ENCODE peak calls at places on chromosomes 13 and 19, in seven cellular contexts. Z is heart right ventricle, V is astrocyte, H is HFF-Myc, U is foreskin fibroblast, J is dorsolateral prefrontal cortex, I is H9. L is an unnamed sample.

GRCh38 chr13:36417328-36417727 is 15.0 kb upstream of the CCNA1 start:
- DNase-seq in V (no peak), U (no peak), H (no peak), J (no peak), Z (no peak), I (no peak), L (no peak)

GRCh38 chr19:1042689-1043511 is 3.0 kb downstream of the ABCA7 start:
- DNase-seq in V (no peak), I (peak; percentile 26), H (no peak), Z (no peak), J (no peak), U (no peak), L (no peak)

GRCh38 chr19:54458648-54459281 is 4.8 kb downstream of the LENG9 start:
- DNase-seq in H (no peak), V (no peak), I (no peak), Z (no peak), U (no peak), J (no peak), L (no peak)

GRCh38 chr19:36772341-36773222 is at the start of gene ZNF850:
- DNase-seq in H (peak; percentile 81), I (peak; percentile 94), Z (peak; percentile 96), V (peak; percentile 92), U (peak; percentile 92), J (peak; percentile 96), L (peak; percentile 89)

GRCh38 chr13:33388254-33388998 is 102.9 kb upstream of the STARD13 start:
- DNase-seq in J (no peak), Z (no peak), U (no peak), H (no peak), I (no peak), V (no peak), L (no peak)

GRCh38 chr13:109028626-109029025 is 399.2 kb downstream of the MYO16 start:
- DNase-seq in Z (no peak), J (no peak), H (no peak), I (no peak), V (peak; percentile 58), U (no peak), L (no peak)

GRCh38 chr19:10237702-10238101 is 6.6 kb upstream of the S1PR2 start:
- DNase-seq in Z (no peak), U (no peak), H (no peak), J (no peak), V (no peak), I (no peak), L (no peak)

GRCh38 chr13:29582171-29582570 is 13.3 kb downstream of the SLC7A1 start:
- DNase-seq in V (no peak), U (no peak), H (no peak), J (no peak), I (no peak), Z (peak; percentile 58), L (no peak)

GRCh38 chr19:32458500-32459123 is 53.0 kb downstream of the DPY19L3 start:
- DNase-seq in Z (no peak), J (no peak), H (no peak), U (no peak), V (no peak), I (no peak), L (no peak)

GRCh38 chr19:17743874-17744273 is 7.4 kb upstream of the FCHO1 start:
- DNase-seq in H (no peak), Z (no peak), I (no peak), U (peak; percentile 28), J (no peak), V (peak; percentile 39), L (no peak)

GRCh38 chr19:32581704-32582164 is 744 bp downstream of the PDCD5 start:
- DNase-seq in J (peak; percentile 58), U (peak; percentile 24), Z (peak; percentile 37), V (peak; percentile 47), H (no peak), I (peak; percentile 31), L (peak; percentile 9)

GRCh38 chr19:47122359-47123335 is 8.0 kb upstream of the SAE1 start:
- DNase-seq in V (peak; percentile 83), J (no peak), U (peak; percentile 68), I (no peak), H (no peak), Z (no peak), L (no peak)

GRCh38 chr19:11201791-11202190 is 4.4 kb upstream of the KANK2 start:
- DNase-seq in J (no peak), I (no peak), H (no peak), V (no peak), U (no peak), Z (no peak), L (no peak)

GRCh38 chr19:39599116-39599515 is 3.2 kb upstream of the LGALS13 start:
- DNase-seq in Z (peak; percentile 18), J (no peak), V (peak; percentile 8), U (peak; percentile 12), H (peak; percentile 9), I (no peak), L (peak; percentile 35)

GRCh38 chr13:26679945-26680516 is 80.6 kb downstream of the GPR12 start:
- DNase-seq in J (no peak), H (no peak), V (peak; percentile 2), Z (no peak), I (peak; percentile 58), U (peak; percentile 29), L (no peak)

GRCh38 chr19:18000480-18000980 is 7.4 kb upstream of the ARRDC2 start:
- DNase-seq in U (no peak), J (no peak), Z (no peak), H (no peak), V (no peak), I (no peak), L (no peak)

GRCh38 chr13:38607136-38607535 is 79.7 kb upstream of the FREM2 start:
- DNase-seq in Z (no peak), H (no peak), I (no peak), U (no peak), J (no peak), V (no peak), L (no peak)

GRCh38 chr13:52892925-52893324 is 44.5 kb upstream of the PCDH8 start:
- DNase-seq in H (no peak), V (no peak), I (no peak), J (no peak), U (no peak), Z (no peak), L (no peak)

GRCh38 chr13:67119481-67119883 is 110.7 kb downstream of the PCDH9 start:
- DNase-seq in U (peak; percentile 88), V (peak; percentile 96), I (no peak), Z (no peak), J (no peak), H (peak; percentile 56), L (no peak)

GRCh38 chr13:30787747-30788535 is 52.6 kb downstream of the ALOX5AP start:
- DNase-seq in V (peak; percentile 63), Z (no peak), I (no peak), U (no peak), H (no peak), J (no peak), L (no peak)

GRCh38 chr13:27496851-27497250 is 46.5 kb upstream of the MTIF3 start:
- DNase-seq in Z (no peak), J (no peak), V (no peak), I (no peak), H (no peak), U (no peak), L (no peak)

GRCh38 chr19:4229179-4229931 is at the start of gene EBI3:
- DNase-seq in U (peak; percentile 36), I (peak; percentile 54), J (no peak), Z (no peak), V (peak; percentile 46), H (no peak), L (peak; percentile 35)

GRCh38 chr19:4234142-4234861 is 5.0 kb downstream of the EBI3 start:
- DNase-seq in J (no peak), U (no peak), V (no peak), I (no peak), Z (no peak), H (no peak), L (no peak)

GRCh38 chr19:4232614-4233281 is 3.4 kb downstream of the EBI3 start:
- DNase-seq in U (no peak), J (no peak), Z (no peak), V (no peak), H (no peak), I (no peak), L (no peak)

GRCh38 chr19:4234862-4235201 is 5.5 kb downstream of the EBI3 start:
- DNase-seq in Z (no peak), J (no peak), U (no peak), V (no peak), I (no peak), H (no peak), L (no peak)

GRCh38 chr19:4233282-4233853 is 4.0 kb downstream of the EBI3 start:
- DNase-seq in J (no peak), Z (peak; percentile 56), U (no peak), I (peak; percentile 85), H (no peak), V (no peak), L (peak; percentile 74)
- TF ChIP-seq CTCF in J (peak; percentile 61), Z (peak; percentile 38), U (peak; percentile 67), I (peak; percentile 86), H (peak; percentile 87), V (peak; percentile 45), L (peak; percentile 72)

GRCh38 chr13:112952759-112953541 is 16.1 kb upstream of the MCF2L start:
- DNase-seq in H (no peak), Z (no peak), J (no peak), I (no peak), U (no peak), V (no peak), L (no peak)
- TF ChIP-seq CTCF in H (no peak), Z (no peak), J (no peak), I (no peak), U (no peak), V (no peak), L (no peak)

GRCh38 chr19:20238025-20238623 is 71.1 kb downstream of the ZNF486 start:
- DNase-seq in Z (peak; percentile 90), U (peak; percentile 77), V (peak; percentile 80), J (peak; percentile 91), I (peak; percentile 97), H (peak; percentile 31), L (peak; percentile 73)
- TF ChIP-seq CTCF in Z (no peak), U (no peak), V (no peak), J (no peak), I (no peak), H (no peak), L (no peak)

DNA sequence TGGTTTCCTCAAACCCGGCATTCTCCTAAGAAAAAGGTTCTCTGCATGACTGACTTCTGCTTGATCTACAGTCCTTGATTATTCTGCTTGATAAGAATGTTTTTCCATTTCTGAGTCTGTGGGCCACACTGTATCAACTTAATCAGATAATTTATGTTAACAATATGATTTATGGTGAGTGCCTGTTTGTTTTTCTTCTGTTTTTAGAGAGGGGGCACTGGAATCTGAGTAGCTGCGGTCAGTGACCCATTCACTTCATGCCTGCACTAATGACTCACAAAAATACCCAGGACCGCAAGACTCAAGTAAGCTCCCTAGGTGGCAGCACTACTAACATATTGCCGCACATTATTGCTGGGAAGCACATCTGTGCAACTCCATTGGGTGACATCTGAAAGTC is 542.3 kb upstream of the ATXN8OS start:
- DNase-seq in H (peak; percentile 0), Z (no peak), I (peak; percentile 64), U (no peak), J (no peak), V (peak; percentile 67), L (no peak)
- TF ChIP-seq CTCF in H (peak; percentile 13), Z (no peak), I (peak; percentile 74), U (no peak), J (peak; percentile 8), V (peak; percentile 45), L (peak; percentile 58)